ENCODE peak calls at places on chromosomes 1 and 21, in five cellular contexts. One of them, this sample, is unnamed.

GRCh38 chr1:202593845-202594244 is 116.4 kb downstream of the SYT2 start:
- DNase-seq in mesenchymal stem cell: no peak
- DNase-seq in neuronal stem cell: no peak
- DNase-seq in H9: no peak
- DNase-seq in H1: no peak
- DNase-seq in this sample: no peak

GRCh38 chr1:164659621-164660414 is 100.8 kb downstream of the PBX1 start:
- DNase-seq in mesenchymal stem cell: no peak
- DNase-seq in neuronal stem cell: no peak
- DNase-seq in H9: peak
- DNase-seq in H1: no peak
- DNase-seq in this sample: peak

GRCh38 chr1:35931424-35932157 is 686 bp downstream of the AGO3 start:
- DNase-seq in mesenchymal stem cell: peak
- DNase-seq in neuronal stem cell: no peak
- DNase-seq in H9: no peak
- DNase-seq in H1: no peak
- DNase-seq in this sample: peak

GRCh38 chr1:159897962-159898361 is 2.0 kb downstream of the CFAP45 start:
- DNase-seq in mesenchymal stem cell: no peak
- DNase-seq in neuronal stem cell: no peak
- DNase-seq in H9: no peak
- DNase-seq in H1: no peak
- DNase-seq in this sample: peak

GRCh38 chr1:27122652-27123051 is 32.3 kb downstream of the SLC9A1 start:
- DNase-seq in mesenchymal stem cell: peak
- DNase-seq in neuronal stem cell: no peak
- DNase-seq in H9: no peak
- DNase-seq in H1: no peak
- DNase-seq in this sample: no peak

GRCh38 chr1:3410435-3410915 is 44.0 kb upstream of the ARHGEF16 start:
- DNase-seq in mesenchymal stem cell: no peak
- DNase-seq in neuronal stem cell: no peak
- DNase-seq in H9: no peak
- DNase-seq in H1: no peak
- DNase-seq in this sample: no peak

GRCh38 chr21:39934895-39935294 is 67.7 kb downstream of the PCP4 start:
- DNase-seq in mesenchymal stem cell: no peak
- DNase-seq in neuronal stem cell: no peak
- DNase-seq in H9: no peak
- DNase-seq in H1: no peak
- DNase-seq in this sample: no peak

GRCh38 chr1:67120855-67121619 is 13.7 kb downstream of the C1orf141 start:
- DNase-seq in mesenchymal stem cell: no peak
- DNase-seq in neuronal stem cell: no peak
- DNase-seq in H9: no peak
- DNase-seq in H1: no peak
- DNase-seq in this sample: no peak

GRCh38 chr1:77164434-77164944 is 54.7 kb downstream of the PIGK start:
- DNase-seq in mesenchymal stem cell: no peak
- DNase-seq in neuronal stem cell: no peak
- DNase-seq in H9: no peak
- DNase-seq in H1: no peak
- DNase-seq in this sample: no peak

GRCh38 chr1:244191581-244191980 is 140.5 kb downstream of the ZBTB18 start:
- DNase-seq in mesenchymal stem cell: no peak
- DNase-seq in neuronal stem cell: no peak
- DNase-seq in H9: no peak
- DNase-seq in H1: no peak
- DNase-seq in this sample: no peak

GRCh38 chr1:37410815-37411214 is 63.6 kb upstream of the ZC3H12A start:
- DNase-seq in mesenchymal stem cell: peak
- DNase-seq in neuronal stem cell: peak
- DNase-seq in H9: peak
- DNase-seq in H1: peak
- DNase-seq in this sample: peak

GRCh38 chr1:161440312-161440894 is 64.9 kb upstream of the FCGR2A start:
- DNase-seq in mesenchymal stem cell: peak
- DNase-seq in neuronal stem cell: peak
- DNase-seq in H9: peak
- DNase-seq in H1: peak
- DNase-seq in this sample: no peak

GRCh38 chr1:27556781-27557595 is 47.0 kb downstream of the AHDC1 start:
- DNase-seq in mesenchymal stem cell: peak
- DNase-seq in neuronal stem cell: peak
- DNase-seq in H9: peak
- DNase-seq in H1: peak
- DNase-seq in this sample: peak

GRCh38 chr1:16922466-16922865 is 735 bp downstream of the CROCC start:
- DNase-seq in mesenchymal stem cell: no peak
- DNase-seq in neuronal stem cell: no peak
- DNase-seq in H9: peak
- DNase-seq in H1: no peak
- DNase-seq in this sample: no peak

GRCh38 chr1:162672678-162673259 is 40.5 kb downstream of the DDR2 start:
- DNase-seq in mesenchymal stem cell: no peak
- DNase-seq in neuronal stem cell: no peak
- DNase-seq in H9: no peak
- DNase-seq in H1: no peak
- DNase-seq in this sample: no peak

GRCh38 chr1:217535601-217536377 is 95.1 kb downstream of the GPATCH2 start:
- DNase-seq in mesenchymal stem cell: no peak
- DNase-seq in neuronal stem cell: no peak
- DNase-seq in H9: no peak
- DNase-seq in H1: no peak
- DNase-seq in this sample: peak

GRCh38 chr1:35925741-35926140 is 5.2 kb upstream of the AGO3 start:
- DNase-seq in mesenchymal stem cell: no peak
- DNase-seq in neuronal stem cell: no peak
- DNase-seq in H9: no peak
- DNase-seq in H1: no peak
- DNase-seq in this sample: peak

GRCh38 chr1:109392788-109393580 is 4.7 kb downstream of the SORT1 start:
- DNase-seq in mesenchymal stem cell: peak
- DNase-seq in neuronal stem cell: no peak
- DNase-seq in H9: no peak
- DNase-seq in H1: no peak
- DNase-seq in this sample: peak

GRCh38 chr1:14842361-14842760 is 243.9 kb downstream of the KAZN start:
- DNase-seq in mesenchymal stem cell: peak
- DNase-seq in neuronal stem cell: no peak
- DNase-seq in H9: no peak
- DNase-seq in H1: no peak
- DNase-seq in this sample: no peak

GRCh38 chr1:176847052-176847451 is 317.5 kb downstream of the ASTN1 start:
- DNase-seq in mesenchymal stem cell: no peak
- DNase-seq in neuronal stem cell: no peak
- DNase-seq in H9: no peak
- DNase-seq in H1: no peak
- DNase-seq in this sample: peak

GRCh38 chr1:10721381-10722321 is 74.8 kb downstream of the CASZ1 start:
- DNase-seq in mesenchymal stem cell: no peak
- DNase-seq in neuronal stem cell: no peak
- DNase-seq in H9: peak
- DNase-seq in H1: peak
- DNase-seq in this sample: peak

GRCh38 chr1:34929497-34929852 is at the start of gene DLGAP3:
- DNase-seq in mesenchymal stem cell: no peak
- DNase-seq in neuronal stem cell: peak
- DNase-seq in H9: no peak
- DNase-seq in H1: peak
- DNase-seq in this sample: no peak

GRCh38 chr1:17826165-17826488 is 71.0 kb downstream of the ACTL8 start:
- DNase-seq in mesenchymal stem cell: peak
- DNase-seq in neuronal stem cell: peak
- DNase-seq in H9: peak
- DNase-seq in H1: peak
- DNase-seq in this sample: peak

GRCh38 chr1:11806307-11806936 is 431 bp downstream of the CLCN6 start:
- DNase-seq in mesenchymal stem cell: peak
- DNase-seq in neuronal stem cell: no peak
- DNase-seq in H9: no peak
- DNase-seq in H1: no peak
- DNase-seq in this sample: peak

GRCh38 chr1:159207774-159208459 is 3.2 kb downstream of the ACKR1 start:
- DNase-seq in mesenchymal stem cell: no peak
- DNase-seq in neuronal stem cell: no peak
- DNase-seq in H9: no peak
- DNase-seq in H1: no peak
- DNase-seq in this sample: no peak

GRCh38 chr1:38738207-38738606 is 121.4 kb downstream of the RRAGC start:
- DNase-seq in mesenchymal stem cell: no peak
- DNase-seq in neuronal stem cell: no peak
- DNase-seq in H9: no peak
- DNase-seq in H1: no peak
- DNase-seq in this sample: no peak

GRCh38 chr1:36567601-36568341 is 85.1 kb upstream of the CSF3R start:
- DNase-seq in mesenchymal stem cell: no peak
- DNase-seq in neuronal stem cell: no peak
- DNase-seq in H9: peak
- DNase-seq in H1: no peak
- DNase-seq in this sample: no peak

GRCh38 chr1:182602945-182603645 is 1.1 kb downstream of the RGS16 start:
- DNase-seq in mesenchymal stem cell: no peak
- DNase-seq in neuronal stem cell: no peak
- DNase-seq in H9: no peak
- DNase-seq in H1: no peak
- DNase-seq in this sample: peak

GRCh38 chr1:244100691-244101453 is 49.8 kb downstream of the ZBTB18 start:
- DNase-seq in mesenchymal stem cell: peak
- DNase-seq in neuronal stem cell: no peak
- DNase-seq in H9: no peak
- DNase-seq in H1: no peak
- DNase-seq in this sample: no peak

GRCh38 chr1:106998431-106999002 is 58.0 kb upstream of the PRMT6 start:
- DNase-seq in mesenchymal stem cell: no peak
- DNase-seq in neuronal stem cell: no peak
- DNase-seq in H9: no peak
- DNase-seq in H1: no peak
- DNase-seq in this sample: no peak
- H3K27ac ChIP-seq in mesenchymal stem cell: no peak
- H3K27ac ChIP-seq in neuronal stem cell: no peak
- H3K27ac ChIP-seq in H9: no peak
- H3K27ac ChIP-seq in H1: no peak
- H3K27ac ChIP-seq in this sample: no peak

DNA sequence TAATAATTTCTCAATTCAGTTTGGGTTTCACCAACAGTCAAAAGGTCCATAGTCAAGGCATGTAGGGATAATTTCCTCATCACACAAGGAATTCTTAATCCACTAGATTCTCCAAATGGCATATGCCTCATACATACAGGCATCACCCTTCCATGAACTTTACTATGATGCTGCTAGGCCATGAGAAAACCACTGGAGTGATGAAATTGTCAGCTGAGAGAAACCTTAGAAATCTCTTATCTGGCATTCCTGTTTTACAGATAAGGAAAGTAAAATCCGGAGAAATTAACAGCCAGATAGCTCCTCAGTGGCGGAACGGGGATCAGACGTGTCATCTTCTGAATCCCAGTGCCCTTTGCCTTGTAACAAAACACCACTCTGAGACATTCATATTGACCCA is 274.4 kb downstream of the NTNG1 start:
- DNase-seq in mesenchymal stem cell: no peak
- DNase-seq in neuronal stem cell: no peak
- DNase-seq in H9: no peak
- DNase-seq in H1: no peak
- DNase-seq in this sample: peak
- H2BK12ac ChIP-seq in mesenchymal stem cell: no peak
- H2BK12ac ChIP-seq in neuronal stem cell: no peak
- H2BK12ac ChIP-seq in H9: no peak
- H2BK12ac ChIP-seq in H1: no peak
- H2BK12ac ChIP-seq in this sample: no peak

GRCh38 chr1:22876359-22877111 is 96.1 kb downstream of the LACTBL1 start:
- DNase-seq in mesenchymal stem cell: peak
- DNase-seq in neuronal stem cell: peak
- DNase-seq in H9: no peak
- DNase-seq in H1: no peak
- DNase-seq in this sample: no peak
- H3K27ac ChIP-seq in mesenchymal stem cell: no peak
- H3K27ac ChIP-seq in neuronal stem cell: peak
- H3K27ac ChIP-seq in H9: no peak
- H3K27ac ChIP-seq in H1: peak
- H3K27ac ChIP-seq in this sample: no peak

DNA sequence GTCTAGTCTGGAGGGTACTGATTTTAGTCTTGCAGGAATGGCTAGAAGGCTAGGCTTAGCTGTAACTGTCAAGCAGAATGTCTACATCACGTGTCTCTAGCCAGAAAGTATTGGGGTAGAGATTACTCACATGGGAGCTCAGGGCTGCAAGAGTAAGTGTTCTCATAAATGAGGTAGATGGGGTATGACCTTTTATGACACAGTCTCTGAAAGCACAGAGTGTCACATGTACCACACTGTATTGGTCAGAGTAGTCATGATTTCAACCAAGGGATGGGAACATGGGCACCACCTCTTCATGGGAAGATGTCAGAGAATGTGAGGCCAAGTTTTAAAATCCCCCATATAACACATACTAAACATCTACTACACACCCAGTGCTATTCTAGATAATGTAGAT is 2.9 kb downstream of the FYB2 start:
- DNase-seq in mesenchymal stem cell: no peak
- DNase-seq in neuronal stem cell: no peak
- DNase-seq in H9: no peak
- DNase-seq in H1: no peak
- DNase-seq in this sample: no peak
- H2BK12ac ChIP-seq in mesenchymal stem cell: no peak
- H2BK12ac ChIP-seq in neuronal stem cell: no peak
- H2BK12ac ChIP-seq in H9: no peak
- H2BK12ac ChIP-seq in H1: no peak
- H2BK12ac ChIP-seq in this sample: peak